ENCODE peak calls at places on chromosome 10, in four cellular contexts. One of them, this sample, is unnamed.

GRCh38 chr10:77821036-77821435 is 105.5 kb downstream of the DLG5 start:
- DNase-seq in iPS DF 6.9: no peak
- DNase-seq in BJ: no peak
- DNase-seq in aorta: peak; percentile 69
- DNase-seq in this sample: no peak

GRCh38 chr10:120005408-120006280 is 113.1 kb downstream of the SEC23IP start:
- DNase-seq in iPS DF 6.9: no peak
- DNase-seq in BJ: no peak
- DNase-seq in aorta: no peak
- DNase-seq in this sample: no peak

GRCh38 chr10:3902809-3903410 is 117.9 kb upstream of the KLF6 start:
- DNase-seq in iPS DF 6.9: no peak
- DNase-seq in BJ: no peak
- DNase-seq in aorta: no peak
- DNase-seq in this sample: no peak

GRCh38 chr10:77588886-77589285 is 48.7 kb downstream of the KCNMA1 start:
- DNase-seq in iPS DF 6.9: no peak
- DNase-seq in BJ: no peak
- DNase-seq in aorta: peak; percentile 8
- DNase-seq in this sample: no peak

GRCh38 chr10:21724020-21724589 is 190.1 kb downstream of the MLLT10 start:
- DNase-seq in iPS DF 6.9: no peak
- DNase-seq in BJ: no peak
- DNase-seq in aorta: no peak
- DNase-seq in this sample: no peak

GRCh38 chr10:60114765-60115586 is 208.6 kb upstream of the CCDC6 start:
- DNase-seq in iPS DF 6.9: peak; percentile 37
- DNase-seq in BJ: peak; percentile 17
- DNase-seq in aorta: no peak
- DNase-seq in this sample: peak; percentile 25

GRCh38 chr10:49508249-49508648 is 30.7 kb downstream of the ERCC6 start:
- DNase-seq in iPS DF 6.9: no peak
- DNase-seq in BJ: no peak
- DNase-seq in aorta: no peak
- DNase-seq in this sample: no peak

GRCh38 chr10:25758041-25758457 is 176.0 kb upstream of the MYO3A start:
- DNase-seq in iPS DF 6.9: no peak
- DNase-seq in BJ: no peak
- DNase-seq in aorta: no peak
- DNase-seq in this sample: peak; percentile 57

GRCh38 chr10:67883710-67884312 is 645 bp upstream of the SIRT1 start:
- DNase-seq in iPS DF 6.9: no peak
- DNase-seq in BJ: no peak
- DNase-seq in aorta: no peak
- DNase-seq in this sample: no peak

GRCh38 chr10:21173964-21174669 is 277.0 kb upstream of the NEBL start:
- DNase-seq in iPS DF 6.9: no peak
- DNase-seq in BJ: no peak
- DNase-seq in aorta: peak; percentile 78
- DNase-seq in this sample: peak; percentile 65

GRCh38 chr10:83233691-83234090 is 905.6 kb upstream of the GHITM start:
- DNase-seq in iPS DF 6.9: no peak
- DNase-seq in BJ: no peak
- DNase-seq in aorta: no peak
- DNase-seq in this sample: no peak

GRCh38 chr10:7457478-7458316 is 46.9 kb upstream of the SFMBT2 start:
- DNase-seq in iPS DF 6.9: no peak
- DNase-seq in BJ: no peak
- DNase-seq in aorta: no peak
- DNase-seq in this sample: no peak

GRCh38 chr10:52004342-52004949 is 305.1 kb upstream of the CSTF2T start:
- DNase-seq in iPS DF 6.9: no peak
- DNase-seq in BJ: no peak
- DNase-seq in aorta: no peak
- DNase-seq in this sample: no peak

GRCh38 chr10:79073784-79074432 is 5.1 kb downstream of the ZMIZ1 start:
- DNase-seq in iPS DF 6.9: no peak
- DNase-seq in BJ: no peak
- DNase-seq in aorta: no peak
- DNase-seq in this sample: peak; percentile 40

GRCh38 chr10:95552680-95553342 is 8.4 kb downstream of the SORBS1 start:
- DNase-seq in iPS DF 6.9: no peak
- DNase-seq in BJ: no peak
- DNase-seq in aorta: no peak
- DNase-seq in this sample: no peak

GRCh38 chr10:112240441-112240840 is 42.8 kb upstream of the TECTB start:
- DNase-seq in iPS DF 6.9: no peak
- DNase-seq in BJ: no peak
- DNase-seq in aorta: no peak
- DNase-seq in this sample: no peak

GRCh38 chr10:614772-615582 is 74.5 kb downstream of the DIP2C start:
- DNase-seq in iPS DF 6.9: no peak
- DNase-seq in BJ: no peak
- DNase-seq in aorta: peak; percentile 45
- DNase-seq in this sample: no peak

GRCh38 chr10:78507761-78508160 is 474.1 kb downstream of the RPS24 start:
- DNase-seq in iPS DF 6.9: no peak
- DNase-seq in BJ: no peak
- DNase-seq in aorta: no peak
- DNase-seq in this sample: no peak

GRCh38 chr10:131708225-131708624 is 192.6 kb upstream of the PPP2R2D start:
- DNase-seq in iPS DF 6.9: no peak
- DNase-seq in BJ: no peak
- DNase-seq in aorta: peak; percentile 45
- DNase-seq in this sample: no peak

GRCh38 chr10:34702093-34702952 is 112.8 kb downstream of the PARD3 start:
- DNase-seq in iPS DF 6.9: no peak
- DNase-seq in BJ: no peak
- DNase-seq in aorta: no peak
- DNase-seq in this sample: no peak

GRCh38 chr10:104333728-104334373 is 4.4 kb downstream of the ITPRIP start:
- DNase-seq in iPS DF 6.9: no peak
- DNase-seq in BJ: no peak
- DNase-seq in aorta: no peak
- DNase-seq in this sample: no peak

GRCh38 chr10:46528675-46529615 is 27.5 kb downstream of the GPRIN2 start:
- DNase-seq in iPS DF 6.9: no peak
- DNase-seq in BJ: no peak
- DNase-seq in aorta: peak; percentile 73
- DNase-seq in this sample: no peak

GRCh38 chr10:100988166-100988565 is 823 bp downstream of the TWNK start:
- DNase-seq in iPS DF 6.9: no peak
- DNase-seq in BJ: no peak
- DNase-seq in aorta: no peak
- DNase-seq in this sample: no peak

GRCh38 chr10:103888113-103888841 is 29.7 kb downstream of the STN1 start:
- DNase-seq in iPS DF 6.9: no peak
- DNase-seq in BJ: peak; percentile 31
- DNase-seq in aorta: peak; percentile 96
- DNase-seq in this sample: peak; percentile 44

GRCh38 chr10:43846187-43846680 is 197.6 kb upstream of the ZNF32 start:
- DNase-seq in iPS DF 6.9: no peak
- DNase-seq in BJ: peak; percentile 64
- DNase-seq in aorta: peak; percentile 85
- DNase-seq in this sample: no peak

GRCh38 chr10:98028168-98028770 is 2.2 kb downstream of the CRTAC1 start:
- DNase-seq in iPS DF 6.9: peak; percentile 81
- DNase-seq in BJ: no peak
- DNase-seq in aorta: peak; percentile 80
- DNase-seq in this sample: peak; percentile 39

GRCh38 chr10:14560794-14561765 is 213.6 kb downstream of the FAM107B start:
- DNase-seq in iPS DF 6.9: no peak
- DNase-seq in BJ: no peak
- DNase-seq in aorta: no peak
- DNase-seq in this sample: no peak

GRCh38 chr10:110398419-110399162 is 93.9 kb upstream of the SMNDC1 start:
- DNase-seq in iPS DF 6.9: no peak
- DNase-seq in BJ: peak; percentile 95
- DNase-seq in aorta: peak; percentile 87
- DNase-seq in this sample: no peak

GRCh38 chr10:101694056-101694673 is 805 bp downstream of the FBXW4 start:
- DNase-seq in iPS DF 6.9: no peak
- DNase-seq in BJ: no peak
- DNase-seq in aorta: peak; percentile 85
- DNase-seq in this sample: no peak

GRCh38 chr10:71598673-71599072 is 120.9 kb downstream of the C10orf105 start:
- DNase-seq in iPS DF 6.9: no peak
- DNase-seq in BJ: peak; percentile 17
- DNase-seq in aorta: peak; percentile 85
- DNase-seq in this sample: no peak

GRCh38 chr10:101467286-101467770 is 113.4 kb downstream of the BTRC start:
- DNase-seq in iPS DF 6.9: peak; percentile 18
- DNase-seq in BJ: peak; percentile 26
- DNase-seq in aorta: no peak
- DNase-seq in this sample: peak; percentile 85

GRCh38 chr10:73588656-73589055 is 2.5 kb downstream of the USP54 start:
- DNase-seq in iPS DF 6.9: no peak
- DNase-seq in BJ: no peak
- DNase-seq in aorta: no peak
- DNase-seq in this sample: no peak

GRCh38 chr10:62666264-62666663 is 138.3 kb upstream of the ADO start:
- DNase-seq in iPS DF 6.9: no peak
- DNase-seq in BJ: no peak
- DNase-seq in aorta: no peak
- DNase-seq in this sample: no peak

GRCh38 chr10:35511649-35512048 is 93.5 kb upstream of the GJD4 start:
- DNase-seq in iPS DF 6.9: no peak
- DNase-seq in BJ: no peak
- DNase-seq in aorta: no peak
- DNase-seq in this sample: no peak

GRCh38 chr10:31961675-31962074 is 33.0 kb upstream of the ARHGAP12 start:
- DNase-seq in iPS DF 6.9: no peak
- DNase-seq in BJ: peak; percentile 56
- DNase-seq in aorta: no peak
- DNase-seq in this sample: no peak

GRCh38 chr10:70174058-70174741 is 3.9 kb upstream of the SAR1A start:
- DNase-seq in iPS DF 6.9: no peak
- DNase-seq in BJ: no peak
- DNase-seq in aorta: no peak
- DNase-seq in this sample: no peak

GRCh38 chr10:1737222-1738061 is at the start of gene ADARB2:
- DNase-seq in iPS DF 6.9: no peak
- DNase-seq in BJ: no peak
- DNase-seq in aorta: no peak
- DNase-seq in this sample: peak; percentile 67

GRCh38 chr10:7494034-7494433 is 83.2 kb upstream of the SFMBT2 start:
- DNase-seq in iPS DF 6.9: no peak
- DNase-seq in BJ: no peak
- DNase-seq in aorta: no peak
- DNase-seq in this sample: no peak

This sample was measured in COR-L47.